ENCODE peak calls at places on chromosome 5, in nine cellular contexts. One of them, this sample, is unnamed.

GRCh38 chr5:38678079-38678478 is 121.6 kb upstream of the LIFR start:
- DNase-seq in vagina: no peak
- DNase-seq in tibial nerve: no peak
- DNase-seq in sigmoid colon: no peak
- DNase-seq in heart left ventricle: no peak
- DNase-seq in body of pancreas: no peak
- DNase-seq in uterus: no peak
- DNase-seq in IMR-90: no peak
- DNase-seq in Peyer's patch: no peak
- DNase-seq in this sample: no peak

GRCh38 chr5:72597456-72597948 is 90.3 kb upstream of the ZNF366 start:
- DNase-seq in uterus: peak; percentile 29
- DNase-seq in IMR-90: peak; percentile 95
- DNase-seq in vagina: no peak
- DNase-seq in heart left ventricle: no peak
- DNase-seq in tibial nerve: no peak
- DNase-seq in Peyer's patch: no peak
- DNase-seq in sigmoid colon: no peak
- DNase-seq in body of pancreas: no peak
- DNase-seq in this sample: no peak

GRCh38 chr5:61784337-61784736 is 452.3 kb downstream of the ZSWIM6 start:
- DNase-seq in body of pancreas: no peak
- DNase-seq in uterus: no peak
- DNase-seq in sigmoid colon: no peak
- DNase-seq in heart left ventricle: no peak
- DNase-seq in Peyer's patch: no peak
- DNase-seq in vagina: no peak
- DNase-seq in tibial nerve: peak; percentile 7
- DNase-seq in IMR-90: no peak
- DNase-seq in this sample: no peak

GRCh38 chr5:92470770-92471169 is 1087.7 kb upstream of the ARRDC3 start:
- DNase-seq in sigmoid colon: no peak
- DNase-seq in heart left ventricle: no peak
- DNase-seq in body of pancreas: no peak
- DNase-seq in tibial nerve: no peak
- DNase-seq in Peyer's patch: no peak
- DNase-seq in vagina: no peak
- DNase-seq in uterus: no peak
- DNase-seq in IMR-90: no peak
- DNase-seq in this sample: no peak

GRCh38 chr5:58517192-58517591 is 26.0 kb downstream of the GAPT start:
- DNase-seq in vagina: no peak
- DNase-seq in tibial nerve: no peak
- DNase-seq in IMR-90: no peak
- DNase-seq in body of pancreas: no peak
- DNase-seq in uterus: no peak
- DNase-seq in heart left ventricle: no peak
- DNase-seq in sigmoid colon: no peak
- DNase-seq in Peyer's patch: no peak
- DNase-seq in this sample: no peak

GRCh38 chr5:91556-92263 is at the start of gene PLEKHG4B:
- DNase-seq in Peyer's patch: no peak
- DNase-seq in heart left ventricle: no peak
- DNase-seq in vagina: peak; percentile 64
- DNase-seq in uterus: no peak
- DNase-seq in tibial nerve: no peak
- DNase-seq in body of pancreas: no peak
- DNase-seq in IMR-90: no peak
- DNase-seq in sigmoid colon: no peak
- DNase-seq in this sample: peak; percentile 26

GRCh38 chr5:135309391-135310327 is 89.4 kb downstream of the MACROH2A1 start:
- DNase-seq in body of pancreas: no peak
- DNase-seq in IMR-90: no peak
- DNase-seq in sigmoid colon: no peak
- DNase-seq in vagina: no peak
- DNase-seq in tibial nerve: no peak
- DNase-seq in uterus: no peak
- DNase-seq in heart left ventricle: no peak
- DNase-seq in Peyer's patch: no peak
- DNase-seq in this sample: no peak

GRCh38 chr5:34548086-34548403 is 108.1 kb upstream of the RAI14 start:
- DNase-seq in sigmoid colon: no peak
- DNase-seq in uterus: no peak
- DNase-seq in heart left ventricle: no peak
- DNase-seq in Peyer's patch: no peak
- DNase-seq in body of pancreas: no peak
- DNase-seq in IMR-90: no peak
- DNase-seq in vagina: no peak
- DNase-seq in tibial nerve: no peak
- DNase-seq in this sample: no peak

GRCh38 chr5:143016777-143017374 is 246.7 kb downstream of the ARHGAP26 start:
- DNase-seq in IMR-90: peak; percentile 75
- DNase-seq in uterus: peak; percentile 24
- DNase-seq in sigmoid colon: no peak
- DNase-seq in Peyer's patch: no peak
- DNase-seq in tibial nerve: no peak
- DNase-seq in heart left ventricle: no peak
- DNase-seq in body of pancreas: no peak
- DNase-seq in vagina: no peak
- DNase-seq in this sample: peak; percentile 45

GRCh38 chr5:135954899-135955298 is at the start of gene LECT2:
- DNase-seq in sigmoid colon: no peak
- DNase-seq in uterus: no peak
- DNase-seq in IMR-90: no peak
- DNase-seq in heart left ventricle: no peak
- DNase-seq in Peyer's patch: no peak
- DNase-seq in vagina: no peak
- DNase-seq in tibial nerve: no peak
- DNase-seq in body of pancreas: no peak
- DNase-seq in this sample: no peak

GRCh38 chr5:176658817-176659216 is 11.5 kb downstream of the TSPAN17 start:
- DNase-seq in heart left ventricle: no peak
- DNase-seq in tibial nerve: peak; percentile 20
- DNase-seq in vagina: no peak
- DNase-seq in Peyer's patch: peak; percentile 63
- DNase-seq in uterus: no peak
- DNase-seq in sigmoid colon: no peak
- DNase-seq in body of pancreas: no peak
- DNase-seq in IMR-90: peak; percentile 45
- DNase-seq in this sample: no peak
- TF ChIP-seq POLR2A in heart left ventricle: no peak
- TF ChIP-seq POLR2A in tibial nerve: no peak
- TF ChIP-seq POLR2A in vagina: no peak
- TF ChIP-seq POLR2A in Peyer's patch: no peak
- TF ChIP-seq POLR2A in uterus: no peak
- TF ChIP-seq POLR2A in sigmoid colon: no peak
- TF ChIP-seq POLR2A in body of pancreas: no peak
- TF ChIP-seq POLR2A in IMR-90: no peak
- TF ChIP-seq POLR2A in this sample: no peak

GRCh38 chr5:87605663-87606062 is 192.9 kb upstream of the CCNH start:
- DNase-seq in heart left ventricle: no peak
- DNase-seq in Peyer's patch: no peak
- DNase-seq in sigmoid colon: no peak
- DNase-seq in tibial nerve: no peak
- DNase-seq in body of pancreas: no peak
- DNase-seq in vagina: no peak
- DNase-seq in uterus: no peak
- DNase-seq in IMR-90: no peak
- DNase-seq in this sample: no peak
- H3K27ac ChIP-seq in heart left ventricle: no peak overlapping the region
- H3K27ac ChIP-seq in Peyer's patch: no peak overlapping the region
- H3K27ac ChIP-seq in sigmoid colon: no peak overlapping the region
- H3K27ac ChIP-seq in tibial nerve: no peak overlapping the region
- H3K27ac ChIP-seq in body of pancreas: no peak overlapping the region
- H3K27ac ChIP-seq in vagina: no peak overlapping the region
- H3K27ac ChIP-seq in uterus: no peak overlapping the region
- H3K27ac ChIP-seq in IMR-90: no peak overlapping the region
- H3K27ac ChIP-seq in this sample: no peak overlapping the region

DNA sequence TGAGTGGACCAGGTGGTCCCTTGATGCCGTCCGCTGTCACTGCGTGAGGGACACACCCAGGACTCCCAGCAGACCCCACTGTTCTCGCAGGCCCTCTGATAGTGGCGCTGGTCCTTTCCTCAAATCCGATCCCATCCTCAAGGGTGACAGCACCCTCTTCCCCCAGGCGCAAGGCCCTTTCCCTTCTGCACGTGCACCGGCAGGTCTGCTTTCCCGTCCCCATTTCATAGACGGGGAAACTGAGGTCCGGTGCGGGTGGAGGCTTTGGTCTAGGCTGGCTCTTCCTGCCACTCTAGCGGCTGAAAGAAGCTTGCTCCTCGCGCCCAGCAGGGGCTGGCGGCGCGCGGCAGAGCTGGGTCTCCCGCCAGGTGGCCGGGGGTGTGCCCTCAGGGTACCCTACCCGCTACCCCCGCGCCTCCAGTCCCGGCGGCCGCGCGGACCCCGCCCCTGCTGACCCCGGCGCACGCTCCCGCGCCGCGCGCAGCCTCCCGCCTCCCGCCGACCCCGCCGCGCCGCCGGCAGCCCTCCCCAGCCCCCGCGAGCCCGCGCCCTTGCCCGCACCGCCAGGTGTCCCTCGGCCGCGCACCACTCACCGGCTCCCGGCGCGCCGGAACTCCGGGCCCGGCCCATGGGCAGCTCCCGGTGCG is 453 bp downstream of the RASGEF1C start:
- DNase-seq in tibial nerve: no peak
- DNase-seq in vagina: no peak
- DNase-seq in IMR-90: no peak
- DNase-seq in body of pancreas: peak; percentile 27
- DNase-seq in uterus: no peak
- DNase-seq in heart left ventricle: no peak
- DNase-seq in Peyer's patch: no peak
- DNase-seq in sigmoid colon: no peak
- DNase-seq in this sample: no peak
- TF ChIP-seq POLR2A in tibial nerve: no peak
- TF ChIP-seq POLR2A in vagina: no peak
- TF ChIP-seq POLR2A in IMR-90: no peak
- TF ChIP-seq POLR2A in body of pancreas: no peak
- TF ChIP-seq POLR2A in uterus: no peak
- TF ChIP-seq POLR2A in heart left ventricle: no peak
- TF ChIP-seq POLR2A in Peyer's patch: no peak
- TF ChIP-seq POLR2A in sigmoid colon: no peak
- TF ChIP-seq POLR2A in this sample: no peak

GRCh38 chr5:172872997-172873491 is 39.0 kb downstream of the ERGIC1 start:
- DNase-seq in heart left ventricle: peak; percentile 94
- DNase-seq in sigmoid colon: peak; percentile 97
- DNase-seq in IMR-90: peak; percentile 64
- DNase-seq in tibial nerve: peak; percentile 71
- DNase-seq in Peyer's patch: peak; percentile 65
- DNase-seq in body of pancreas: peak; percentile 50
- DNase-seq in vagina: no peak
- DNase-seq in uterus: peak; percentile 90
- DNase-seq in this sample: peak; percentile 93
- H3K27ac ChIP-seq in heart left ventricle: peak overlapping the region; percentile 87
- H3K27ac ChIP-seq in sigmoid colon: peak overlapping the region; percentile 90
- H3K27ac ChIP-seq in IMR-90: peak overlapping the region; percentile 86
- H3K27ac ChIP-seq in tibial nerve: peak overlapping the region; percentile 77
- H3K27ac ChIP-seq in Peyer's patch: peak overlapping the region; percentile 38
- H3K27ac ChIP-seq in body of pancreas: peak overlapping the region; percentile 40
- H3K27ac ChIP-seq in vagina: peak overlapping the region; percentile 97
- H3K27ac ChIP-seq in uterus: peak overlapping the region; percentile 89
- H3K27ac ChIP-seq in this sample: peak overlapping the region; percentile 81

DNA sequence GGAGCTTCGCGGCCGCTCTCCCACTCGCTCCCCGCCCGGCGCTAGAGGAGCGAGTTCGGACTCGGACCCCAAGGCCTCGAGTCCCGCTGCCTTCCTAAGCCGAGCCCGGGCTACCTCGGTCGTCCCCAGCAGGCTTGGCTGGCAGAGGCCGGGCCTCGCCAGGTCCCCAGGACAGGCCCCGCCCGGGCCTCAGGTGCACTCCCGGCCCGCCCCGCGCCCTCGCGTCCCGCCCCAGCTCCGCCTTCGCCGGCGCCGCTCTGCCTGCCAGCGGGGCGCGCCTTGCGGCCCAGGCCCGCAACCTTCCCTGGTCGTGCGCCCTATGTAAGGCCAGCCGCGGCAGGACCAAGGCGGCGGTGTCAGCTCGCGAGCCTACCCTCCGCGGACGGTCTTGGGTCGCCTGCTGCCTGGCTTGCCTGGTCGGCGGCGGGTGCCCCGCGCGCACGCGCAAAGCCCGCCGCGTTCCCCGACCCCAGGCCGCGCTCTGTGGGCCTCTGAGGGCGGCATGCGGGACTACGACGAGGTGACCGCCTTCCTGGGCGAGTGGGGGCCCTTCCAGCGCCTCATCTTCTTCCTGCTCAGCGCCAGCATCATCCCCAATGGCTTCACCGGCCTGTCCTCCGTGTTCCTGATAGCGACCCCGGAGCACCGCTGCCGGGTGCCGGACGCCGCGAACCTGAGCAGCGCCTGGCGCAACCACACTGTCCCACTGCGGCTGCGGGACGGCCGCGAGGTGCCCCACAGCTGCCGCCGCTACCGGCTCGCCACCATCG is at the start of gene SLC22A5:
- DNase-seq in vagina: no peak
- DNase-seq in uterus: peak; percentile 39
- DNase-seq in Peyer's patch: peak; percentile 90
- DNase-seq in body of pancreas: peak; percentile 84
- DNase-seq in sigmoid colon: peak; percentile 74
- DNase-seq in tibial nerve: no peak
- DNase-seq in heart left ventricle: peak; percentile 75
- DNase-seq in IMR-90: peak; percentile 33
- DNase-seq in this sample: peak; percentile 72
- TF ChIP-seq POLR2A in vagina: no peak
- TF ChIP-seq POLR2A in uterus: peak; percentile 66
- TF ChIP-seq POLR2A in Peyer's patch: peak; percentile 88
- TF ChIP-seq POLR2A in body of pancreas: peak; percentile 78
- TF ChIP-seq POLR2A in sigmoid colon: no peak
- TF ChIP-seq POLR2A in tibial nerve: no peak
- TF ChIP-seq POLR2A in heart left ventricle: no peak
- TF ChIP-seq POLR2A in IMR-90: peak; percentile 50
- TF ChIP-seq POLR2A in this sample: no peak

GRCh38 chr5:17398866-17399835 is 98.9 kb upstream of the TAF11L2 start:
- DNase-seq in sigmoid colon: no peak
- DNase-seq in tibial nerve: no peak
- DNase-seq in body of pancreas: no peak
- DNase-seq in vagina: no peak
- DNase-seq in IMR-90: no peak
- DNase-seq in heart left ventricle: no peak
- DNase-seq in uterus: no peak
- DNase-seq in Peyer's patch: no peak
- DNase-seq in this sample: no peak
- H3K27ac ChIP-seq in sigmoid colon: no peak overlapping the region
- H3K27ac ChIP-seq in tibial nerve: no peak overlapping the region
- H3K27ac ChIP-seq in body of pancreas: no peak overlapping the region
- H3K27ac ChIP-seq in vagina: no peak overlapping the region
- H3K27ac ChIP-seq in IMR-90: no peak overlapping the region
- H3K27ac ChIP-seq in heart left ventricle: no peak overlapping the region
- H3K27ac ChIP-seq in uterus: no peak overlapping the region
- H3K27ac ChIP-seq in Peyer's patch: no peak overlapping the region
- H3K27ac ChIP-seq in this sample: no peak overlapping the region

This sample was measured in testis.